ENCODE peak calls at places on chromosomes 5 and 9, in eight cellular contexts. E is NCI-H82, U is nucleus accumbens, Q is choroid plexus epithelial cell, S is amygdala, L is erythroblast, P is hypothalamus, T is adrenal gland. N is an unnamed sample.
A peak's percentile ranks its signal among the peaks of the same experiment; 100 is the strongest.

GRCh38 chr5:71973563-71973962 is 133.7 kb upstream of the MAP1B start:
- DNase-seq in U (no peak), L (no peak), S (no peak), P (no peak), T (no peak), E (no peak), Q (no peak), N (no peak)

GRCh38 chr5:142900926-142901325 is 130.7 kb downstream of the ARHGAP26 start:
- DNase-seq in P (no peak), S (no peak), L (no peak), Q (peak; percentile 92), E (no peak), T (no peak), U (no peak), N (peak; percentile 88)

GRCh38 chr5:72178910-72179815 is 71.9 kb downstream of the MAP1B start:
- DNase-seq in T (peak; percentile 45), U (peak; percentile 55), Q (peak; percentile 92), S (peak; percentile 66), E (no peak), P (peak; percentile 51), L (no peak), N (peak; percentile 98)

GRCh38 chr9:127557466-127557869 is 54.6 kb upstream of the STXBP1 start:
- DNase-seq in E (no peak), T (peak; percentile 66), Q (no peak), S (no peak), P (no peak), L (no peak), U (no peak), N (peak; percentile 74)

GRCh38 chr5:106321242-106321641 is 1349.5 kb downstream of the EFNA5 start:
- DNase-seq in S (no peak), Q (no peak), E (no peak), P (no peak), T (no peak), U (no peak), L (no peak), N (peak; percentile 11)

GRCh38 chr5:97499605-97500004 is 316.6 kb upstream of the RIOK2 start:
- DNase-seq in U (no peak), E (no peak), S (no peak), T (no peak), L (no peak), P (no peak), Q (no peak), N (no peak)

GRCh38 chr9:98861881-98862501 is 54.5 kb downstream of the GALNT12 start:
- DNase-seq in Q (peak; percentile 92), E (peak; percentile 28), S (no peak), P (no peak), T (no peak), U (no peak), L (peak; percentile 31), N (no peak)

GRCh38 chr5:134913795-134914194 is 8.9 kb downstream of the PCBD2 start:
- DNase-seq in S (no peak), L (no peak), Q (no peak), P (no peak), U (no peak), E (no peak), T (no peak), N (no peak)

GRCh38 chr5:157143127-157143959 is 678 bp upstream of the MED7 start:
- DNase-seq in Q (peak; percentile 36), T (peak; percentile 37), L (peak; percentile 92), U (peak; percentile 73), S (peak; percentile 39), P (peak; percentile 55), E (peak; percentile 79), N (peak; percentile 32)

GRCh38 chr9:136117291-136118060 is 1.2 kb downstream of the TMEM250 start:
- DNase-seq in L (peak; percentile 73), T (peak; percentile 54), P (no peak), E (no peak), S (no peak), U (no peak), Q (peak; percentile 20), N (no peak)

GRCh38 chr9:126796758-126797157 is 8.1 kb upstream of the ZBTB43 start:
- DNase-seq in E (no peak), Q (no peak), L (no peak), P (no peak), S (no peak), U (no peak), T (no peak), N (no peak)

GRCh38 chr9:71509054-71509453 is 259.3 kb downstream of the CEMIP2 start:
- DNase-seq in U (no peak), S (no peak), Q (no peak), T (no peak), L (no peak), P (no peak), E (no peak), N (no peak)

GRCh38 chr9:4097991-4098390 is 201.9 kb downstream of the GLIS3 start:
- DNase-seq in S (no peak), U (no peak), P (no peak), Q (peak; percentile 67), E (no peak), L (no peak), T (no peak), N (no peak)

GRCh38 chr5:136210259-136210658 is 17.3 kb upstream of the SMIM32 start:
- DNase-seq in Q (peak; percentile 75), L (no peak), U (no peak), P (no peak), E (no peak), T (no peak), S (no peak), N (peak; percentile 34)

GRCh38 chr5:79236970-79237734 is 1.2 kb downstream of the JMY start:
- DNase-seq in P (peak; percentile 29), T (peak; percentile 53), E (peak; percentile 44), Q (peak; percentile 54), U (peak; percentile 11), S (no peak), L (peak; percentile 85), N (peak; percentile 67)

GRCh38 chr5:111143910-111144309 is 51.8 kb downstream of the WDR36 start:
- DNase-seq in S (no peak), E (peak; percentile 2), Q (peak; percentile 97), U (no peak), L (no peak), T (peak; percentile 43), P (no peak), N (peak; percentile 68)

GRCh38 chr9:137314561-137315560 is 12.8 kb upstream of the NRARP start:
- DNase-seq in Q (no peak), T (no peak), E (no peak), S (no peak), L (no peak), P (no peak), U (no peak), N (peak; percentile 1)

GRCh38 chr9:22528485-22528884 is 81.9 kb downstream of the DMRTA1 start:
- DNase-seq in E (peak; percentile 53), Q (peak; percentile 7), S (no peak), U (no peak), T (no peak), P (no peak), L (no peak), N (peak; percentile 3)

GRCh38 chr5:167671176-167671575 is 620.3 kb upstream of the WWC1 start:
- DNase-seq in S (no peak), U (no peak), E (no peak), L (no peak), T (no peak), P (no peak), Q (no peak), N (no peak)

GRCh38 chr9:95012902-95013301 is 286.4 kb downstream of the AOPEP start:
- DNase-seq in S (no peak), L (no peak), P (no peak), U (no peak), T (no peak), E (no peak), Q (no peak), N (no peak)

GRCh38 chr9:110936719-110937452 is 101.4 kb downstream of the LPAR1 start:
- DNase-seq in T (no peak), L (no peak), U (no peak), P (no peak), E (no peak), Q (peak; percentile 54), S (no peak), N (peak; percentile 36)

GRCh38 chr9:134162926-134163373 is 1.4 kb downstream of the RNU6ATAC start:
- DNase-seq in Q (no peak), T (peak; percentile 49), E (no peak), S (no peak), P (no peak), L (no peak), U (no peak), N (no peak)

GRCh38 chr5:141525659-141526058 is 36.8 kb downstream of the PCDHGC5 start:
- DNase-seq in E (no peak), U (no peak), T (no peak), S (no peak), L (no peak), Q (no peak), P (no peak), N (no peak)

GRCh38 chr5:141880961-141881801 is 3.0 kb upstream of the PCDH1 start:
- DNase-seq in L (no peak), P (peak; percentile 38), S (no peak), E (no peak), U (peak; percentile 57), T (no peak), Q (peak; percentile 17), N (no peak)

GRCh38 chr5:16675747-16676255 is 59.0 kb upstream of the RETREG1 start:
- DNase-seq in Q (no peak), E (no peak), U (no peak), S (no peak), P (no peak), L (no peak), T (no peak), N (no peak)

GRCh38 chr5:172932313-172933017 is 26.8 kb upstream of the RPL26L1 start:
- DNase-seq in Q (peak; percentile 80), L (peak; percentile 84), T (peak; percentile 83), U (peak; percentile 31), E (peak; percentile 57), P (peak; percentile 16), S (peak; percentile 67), N (peak; percentile 92)

GRCh38 chr5:171137768-171138540 is 171.1 kb upstream of the TLX3 start:
- DNase-seq in Q (peak; percentile 65), L (no peak), T (no peak), E (no peak), P (no peak), U (no peak), S (no peak), N (peak; percentile 55)

GRCh38 chr5:50958852-50959457 is 292.5 kb downstream of the PARP8 start:
- DNase-seq in L (peak; percentile 39), Q (peak; percentile 69), S (no peak), T (no peak), E (peak; percentile 57), P (no peak), U (no peak), N (peak; percentile 57)

GRCh38 chr5:25339541-25339940 is 694.8 kb upstream of the CDH10 start:
- DNase-seq in Q (no peak), S (no peak), L (no peak), T (no peak), U (no peak), E (no peak), P (no peak), N (no peak)

GRCh38 chr5:168006473-168007130 is 284.8 kb upstream of the WWC1 start:
- DNase-seq in U (no peak), E (peak; percentile 61), T (no peak), S (no peak), P (no peak), L (no peak), Q (no peak), N (no peak)

GRCh38 chr9:97480749-97481148 is 20.7 kb upstream of the TMOD1 start:
- DNase-seq in U (no peak), S (no peak), T (no peak), P (no peak), L (no peak), Q (no peak), E (no peak), N (no peak)

GRCh38 chr9:134325096-134325812 is 1.0 kb upstream of the RXRA start:
- DNase-seq in L (peak; percentile 69), Q (peak; percentile 55), T (peak; percentile 69), S (no peak), P (no peak), U (no peak), E (no peak), N (peak; percentile 74)

GRCh38 chr5:157481666-157482065 is 21.7 kb downstream of the NIPAL4 start:
- DNase-seq in U (no peak), E (no peak), L (no peak), P (no peak), S (no peak), Q (no peak), T (no peak), N (no peak)

GRCh38 chr5:78367318-78367991 is 7.0 kb downstream of the SCAMP1 start:
- DNase-seq in S (no peak), T (no peak), U (no peak), Q (peak; percentile 26), P (no peak), L (no peak), E (peak; percentile 34), N (no peak)